ENCODE peak calls at places on chromosomes 11 and 22, in ten cellular contexts. One of them, this sample, is unnamed.

GRCh38 chr11:94731921-94732601 is 36.1 kb upstream of the AMOTL1 start:
- DNase-seq in CD4-positive, alpha-beta T cell: no peak
- DNase-seq in neural progenitor cell: no peak
- DNase-seq in sigmoid colon: peak
- DNase-seq in BJ: peak
- DNase-seq in GM10248: no peak
- DNase-seq in ovary: no peak
- DNase-seq in astrocyte: peak
- DNase-seq in thoracic aorta: no peak
- DNase-seq in psoas muscle: peak
- DNase-seq in this sample: no peak

GRCh38 chr11:64113462-64113780 is 52.5 kb downstream of the MACROD1 start:
- DNase-seq in neural progenitor cell: no peak
- DNase-seq in psoas muscle: no peak
- DNase-seq in GM10248: no peak
- DNase-seq in thoracic aorta: no peak
- DNase-seq in BJ: no peak
- DNase-seq in ovary: no peak
- DNase-seq in sigmoid colon: no peak
- DNase-seq in CD4-positive, alpha-beta T cell: no peak
- DNase-seq in astrocyte: no peak
- DNase-seq in this sample: no peak

GRCh38 chr22:36197065-36197440 is 4.6 kb downstream of the APOL4 start:
- DNase-seq in thoracic aorta: no peak
- DNase-seq in psoas muscle: peak
- DNase-seq in BJ: no peak
- DNase-seq in sigmoid colon: peak
- DNase-seq in ovary: peak
- DNase-seq in astrocyte: peak
- DNase-seq in GM10248: no peak
- DNase-seq in neural progenitor cell: peak
- DNase-seq in CD4-positive, alpha-beta T cell: no peak
- DNase-seq in this sample: no peak

GRCh38 chr11:75312346-75312745 is 39.1 kb downstream of the ARRB1 start:
- DNase-seq in thoracic aorta: no peak
- DNase-seq in astrocyte: no peak
- DNase-seq in GM10248: no peak
- DNase-seq in CD4-positive, alpha-beta T cell: no peak
- DNase-seq in sigmoid colon: no peak
- DNase-seq in neural progenitor cell: no peak
- DNase-seq in BJ: no peak
- DNase-seq in psoas muscle: no peak
- DNase-seq in ovary: no peak
- DNase-seq in this sample: no peak

GRCh38 chr11:63614136-63614664 is at the start of gene PLAAT3:
- DNase-seq in GM10248: peak
- DNase-seq in ovary: peak
- DNase-seq in BJ: no peak
- DNase-seq in neural progenitor cell: peak
- DNase-seq in astrocyte: peak
- DNase-seq in psoas muscle: peak
- DNase-seq in CD4-positive, alpha-beta T cell: no peak
- DNase-seq in thoracic aorta: peak
- DNase-seq in sigmoid colon: peak
- DNase-seq in this sample: peak

GRCh38 chr11:2838091-2838490 is 47.5 kb downstream of the CDKN1C start:
- DNase-seq in ovary: no peak
- DNase-seq in sigmoid colon: no peak
- DNase-seq in thoracic aorta: no peak
- DNase-seq in psoas muscle: peak
- DNase-seq in GM10248: no peak
- DNase-seq in neural progenitor cell: no peak
- DNase-seq in CD4-positive, alpha-beta T cell: no peak
- DNase-seq in astrocyte: no peak
- DNase-seq in BJ: no peak
- DNase-seq in this sample: no peak

GRCh38 chr11:2584812-2585565 is 114.8 kb downstream of the KCNQ1OT1 start:
- DNase-seq in sigmoid colon: peak
- DNase-seq in ovary: peak
- DNase-seq in psoas muscle: peak
- DNase-seq in astrocyte: no peak
- DNase-seq in GM10248: no peak
- DNase-seq in CD4-positive, alpha-beta T cell: no peak
- DNase-seq in neural progenitor cell: no peak
- DNase-seq in thoracic aorta: no peak
- DNase-seq in BJ: no peak
- DNase-seq in this sample: no peak

GRCh38 chr22:17152971-17153370 is 6.1 kb downstream of the HDHD5 start:
- DNase-seq in BJ: no peak
- DNase-seq in GM10248: no peak
- DNase-seq in astrocyte: no peak
- DNase-seq in neural progenitor cell: no peak
- DNase-seq in ovary: no peak
- DNase-seq in CD4-positive, alpha-beta T cell: no peak
- DNase-seq in sigmoid colon: no peak
- DNase-seq in thoracic aorta: no peak
- DNase-seq in psoas muscle: no peak
- DNase-seq in this sample: no peak

GRCh38 chr11:121356357-121356756 is 63.8 kb downstream of the SC5D start:
- DNase-seq in CD4-positive, alpha-beta T cell: no peak
- DNase-seq in GM10248: no peak
- DNase-seq in astrocyte: no peak
- DNase-seq in BJ: no peak
- DNase-seq in psoas muscle: no peak
- DNase-seq in sigmoid colon: no peak
- DNase-seq in neural progenitor cell: no peak
- DNase-seq in ovary: no peak
- DNase-seq in thoracic aorta: no peak
- DNase-seq in this sample: no peak

GRCh38 chr11:88520391-88520790 is 182.9 kb upstream of the CTSC start:
- DNase-seq in astrocyte: no peak
- DNase-seq in sigmoid colon: no peak
- DNase-seq in neural progenitor cell: no peak
- DNase-seq in psoas muscle: no peak
- DNase-seq in CD4-positive, alpha-beta T cell: no peak
- DNase-seq in GM10248: no peak
- DNase-seq in thoracic aorta: no peak
- DNase-seq in ovary: no peak
- DNase-seq in BJ: no peak
- DNase-seq in this sample: no peak

GRCh38 chr11:77042111-77042726 is 8.0 kb downstream of the B3GNT6 start:
- DNase-seq in astrocyte: no peak
- DNase-seq in neural progenitor cell: no peak
- DNase-seq in CD4-positive, alpha-beta T cell: no peak
- DNase-seq in GM10248: no peak
- DNase-seq in sigmoid colon: peak
- DNase-seq in psoas muscle: no peak
- DNase-seq in ovary: no peak
- DNase-seq in BJ: no peak
- DNase-seq in thoracic aorta: no peak
- DNase-seq in this sample: no peak

GRCh38 chr11:132301900-132302299 is 931.5 kb downstream of the NTM start:
- DNase-seq in thoracic aorta: no peak
- DNase-seq in ovary: no peak
- DNase-seq in CD4-positive, alpha-beta T cell: no peak
- DNase-seq in BJ: no peak
- DNase-seq in psoas muscle: no peak
- DNase-seq in GM10248: no peak
- DNase-seq in sigmoid colon: no peak
- DNase-seq in neural progenitor cell: no peak
- DNase-seq in astrocyte: no peak
- DNase-seq in this sample: no peak

GRCh38 chr22:49659281-49659923 is 168.3 kb downstream of the BRD1 start:
- DNase-seq in thoracic aorta: no peak
- DNase-seq in ovary: peak
- DNase-seq in GM10248: no peak
- DNase-seq in sigmoid colon: peak
- DNase-seq in CD4-positive, alpha-beta T cell: no peak
- DNase-seq in neural progenitor cell: no peak
- DNase-seq in psoas muscle: no peak
- DNase-seq in astrocyte: no peak
- DNase-seq in BJ: no peak
- DNase-seq in this sample: no peak

GRCh38 chr11:3860360-3860759 is 4.9 kb downstream of the STIM1 start:
- DNase-seq in CD4-positive, alpha-beta T cell: no peak
- DNase-seq in neural progenitor cell: no peak
- DNase-seq in ovary: no peak
- DNase-seq in thoracic aorta: no peak
- DNase-seq in psoas muscle: no peak
- DNase-seq in sigmoid colon: no peak
- DNase-seq in GM10248: no peak
- DNase-seq in BJ: no peak
- DNase-seq in astrocyte: no peak
- DNase-seq in this sample: no peak

GRCh38 chr11:3092603-3093141 is 35.4 kb upstream of the CARS1 start:
- DNase-seq in CD4-positive, alpha-beta T cell: no peak
- DNase-seq in BJ: no peak
- DNase-seq in ovary: no peak
- DNase-seq in psoas muscle: peak
- DNase-seq in GM10248: peak
- DNase-seq in astrocyte: no peak
- DNase-seq in sigmoid colon: peak
- DNase-seq in neural progenitor cell: no peak
- DNase-seq in thoracic aorta: no peak
- DNase-seq in this sample: no peak

GRCh38 chr11:116876656-116877055 is 39.2 kb upstream of the APOA1 start:
- DNase-seq in neural progenitor cell: no peak
- DNase-seq in ovary: no peak
- DNase-seq in BJ: no peak
- DNase-seq in CD4-positive, alpha-beta T cell: no peak
- DNase-seq in psoas muscle: no peak
- DNase-seq in astrocyte: no peak
- DNase-seq in GM10248: no peak
- DNase-seq in thoracic aorta: no peak
- DNase-seq in sigmoid colon: no peak
- DNase-seq in this sample: no peak

GRCh38 chr22:35375031-35375430 is 5.9 kb upstream of the HMOX1 start:
- DNase-seq in BJ: no peak
- DNase-seq in thoracic aorta: no peak
- DNase-seq in sigmoid colon: no peak
- DNase-seq in CD4-positive, alpha-beta T cell: no peak
- DNase-seq in GM10248: no peak
- DNase-seq in neural progenitor cell: no peak
- DNase-seq in psoas muscle: no peak
- DNase-seq in ovary: no peak
- DNase-seq in astrocyte: peak
- DNase-seq in this sample: no peak

GRCh38 chr11:126561327-126561893 is 205.9 kb downstream of the ST3GAL4 start:
- DNase-seq in neural progenitor cell: peak
- DNase-seq in psoas muscle: no peak
- DNase-seq in thoracic aorta: no peak
- DNase-seq in BJ: no peak
- DNase-seq in CD4-positive, alpha-beta T cell: no peak
- DNase-seq in astrocyte: peak
- DNase-seq in GM10248: peak
- DNase-seq in sigmoid colon: no peak
- DNase-seq in ovary: peak
- DNase-seq in this sample: no peak

GRCh38 chr11:74672956-74673895 is 58.0 kb downstream of the CHRDL2 start:
- DNase-seq in BJ: peak
- DNase-seq in CD4-positive, alpha-beta T cell: no peak
- DNase-seq in ovary: peak
- DNase-seq in GM10248: no peak
- DNase-seq in psoas muscle: peak
- DNase-seq in thoracic aorta: peak
- DNase-seq in astrocyte: peak
- DNase-seq in neural progenitor cell: no peak
- DNase-seq in sigmoid colon: peak
- DNase-seq in this sample: no peak

DNA sequence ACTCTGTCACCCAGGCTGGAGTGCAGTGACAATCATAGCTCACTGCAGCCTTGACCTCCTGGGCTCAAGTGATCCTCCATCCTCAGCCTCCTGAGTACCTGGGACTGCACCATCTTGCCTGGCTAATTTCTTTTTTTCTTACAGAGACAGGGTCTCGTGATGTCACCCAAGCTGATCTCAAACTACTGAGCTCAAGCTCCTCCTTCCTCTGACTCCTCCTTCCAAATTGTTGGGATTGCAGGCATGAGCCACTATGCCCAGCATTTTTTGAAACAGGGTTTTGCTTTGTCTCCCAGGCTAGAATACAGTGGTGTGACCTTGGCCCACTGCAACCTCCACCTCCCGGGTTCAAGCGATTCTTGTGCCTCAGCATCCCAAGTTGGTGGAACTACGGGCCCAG is 358.3 kb upstream of the MTNR1B start:
- DNase-seq in astrocyte: no peak
- DNase-seq in thoracic aorta: no peak
- DNase-seq in neural progenitor cell: no peak
- DNase-seq in sigmoid colon: no peak
- DNase-seq in psoas muscle: no peak
- DNase-seq in GM10248: no peak
- DNase-seq in CD4-positive, alpha-beta T cell: no peak
- DNase-seq in ovary: no peak
- DNase-seq in BJ: no peak
- DNase-seq in this sample: no peak
- TF ChIP-seq CTCF in astrocyte: no peak
- TF ChIP-seq CTCF in thoracic aorta: no peak
- TF ChIP-seq CTCF in neural progenitor cell: no peak
- TF ChIP-seq CTCF in sigmoid colon: no peak
- TF ChIP-seq CTCF in psoas muscle: no peak
- TF ChIP-seq CTCF in GM10248: no peak
- TF ChIP-seq CTCF in CD4-positive, alpha-beta T cell: no peak
- TF ChIP-seq CTCF in ovary: no peak
- TF ChIP-seq CTCF in BJ: no peak
- TF ChIP-seq CTCF in this sample: no peak

GRCh38 chr11:11987503-11988022 is 20.9 kb downstream of the DKK3 start:
- DNase-seq in neural progenitor cell: no peak
- DNase-seq in ovary: no peak
- DNase-seq in astrocyte: peak
- DNase-seq in sigmoid colon: no peak
- DNase-seq in CD4-positive, alpha-beta T cell: no peak
- DNase-seq in thoracic aorta: no peak
- DNase-seq in BJ: no peak
- DNase-seq in psoas muscle: no peak
- DNase-seq in GM10248: no peak
- DNase-seq in this sample: no peak
- TF ChIP-seq CTCF in neural progenitor cell: peak
- TF ChIP-seq CTCF in ovary: no peak
- TF ChIP-seq CTCF in astrocyte: peak
- TF ChIP-seq CTCF in sigmoid colon: no peak
- TF ChIP-seq CTCF in CD4-positive, alpha-beta T cell: peak
- TF ChIP-seq CTCF in thoracic aorta: peak
- TF ChIP-seq CTCF in BJ: peak
- TF ChIP-seq CTCF in psoas muscle: peak
- TF ChIP-seq CTCF in GM10248: no peak
- TF ChIP-seq CTCF in this sample: peak

GRCh38 chr11:47408598-47409439 is 429 bp downstream of the SLC39A13 start:
- DNase-seq in BJ: no peak
- DNase-seq in CD4-positive, alpha-beta T cell: no peak
- DNase-seq in ovary: no peak
- DNase-seq in astrocyte: peak
- DNase-seq in GM10248: no peak
- DNase-seq in sigmoid colon: peak
- DNase-seq in psoas muscle: peak
- DNase-seq in neural progenitor cell: peak
- DNase-seq in thoracic aorta: no peak
- DNase-seq in this sample: no peak
- TF ChIP-seq CTCF in BJ: no peak
- TF ChIP-seq CTCF in CD4-positive, alpha-beta T cell: no peak
- TF ChIP-seq CTCF in ovary: no peak
- TF ChIP-seq CTCF in astrocyte: no peak
- TF ChIP-seq CTCF in GM10248: no peak
- TF ChIP-seq CTCF in sigmoid colon: no peak
- TF ChIP-seq CTCF in psoas muscle: no peak
- TF ChIP-seq CTCF in neural progenitor cell: no peak
- TF ChIP-seq CTCF in thoracic aorta: no peak
- TF ChIP-seq CTCF in this sample: no peak

GRCh38 chr22:30606455-30607299 is at the start of gene TCN2:
- DNase-seq in BJ: no peak
- DNase-seq in thoracic aorta: peak
- DNase-seq in ovary: peak
- DNase-seq in CD4-positive, alpha-beta T cell: peak
- DNase-seq in neural progenitor cell: peak
- DNase-seq in sigmoid colon: peak
- DNase-seq in GM10248: peak
- DNase-seq in astrocyte: peak
- DNase-seq in psoas muscle: peak
- DNase-seq in this sample: peak
- TF ChIP-seq CTCF in BJ: no peak
- TF ChIP-seq CTCF in thoracic aorta: no peak
- TF ChIP-seq CTCF in ovary: no peak
- TF ChIP-seq CTCF in CD4-positive, alpha-beta T cell: no peak
- TF ChIP-seq CTCF in neural progenitor cell: no peak
- TF ChIP-seq CTCF in sigmoid colon: no peak
- TF ChIP-seq CTCF in GM10248: no peak
- TF ChIP-seq CTCF in astrocyte: no peak
- TF ChIP-seq CTCF in psoas muscle: no peak
- TF ChIP-seq CTCF in this sample: no peak